ENCODE peak calls at places on chromosomes 5 and 9, in eight cellular contexts. J, X, R, K, E, S, V and A are unnamed samples.

GRCh38 chr5:38008198-38008597 is 168.4 kb upstream of the GDNF start:
- DNase-seq in J (no peak), X (no peak), R (no peak), K (no peak), E (no peak), S (no peak), V (no peak), A (no peak)

GRCh38 chr9:118418887-118419620 is 714.9 kb downstream of the TLR4 start:
- DNase-seq in J (no peak), X (no peak), R (no peak), K (no peak), E (no peak), S (peak), V (no peak), A (no peak)

GRCh38 chr9:14421291-14421690 is 107.3 kb upstream of the NFIB start:
- DNase-seq in J (no peak), X (no peak), R (no peak), K (no peak), E (no peak), S (no peak), V (no peak), A (no peak)

GRCh38 chr5:33828611-33829286 is 63.0 kb downstream of the ADAMTS12 start:
- DNase-seq in J (no peak), X (no peak), R (no peak), K (no peak), E (no peak), S (no peak), V (no peak), A (peak)

GRCh38 chr5:14296533-14297331 is 153.6 kb downstream of the TRIO start:
- DNase-seq in J (no peak), X (no peak), R (no peak), K (no peak), E (no peak), S (peak), V (peak), A (peak)

GRCh38 chr9:128128836-128129590 is 1.5 kb upstream of the PTGES2 start:
- DNase-seq in J (no peak), X (no peak), R (no peak), K (peak), E (no peak), S (no peak), V (no peak), A (no peak)

GRCh38 chr5:172002310-172002709 is 4.1 kb downstream of the FBXW11 start:
- DNase-seq in J (no peak), X (peak), R (no peak), K (no peak), E (peak), S (peak), V (peak), A (no peak)

GRCh38 chr5:148681157-148682131 is 27.1 kb upstream of the HTR4 start:
- DNase-seq in J (no peak), X (no peak), R (no peak), K (no peak), E (no peak), S (no peak), V (no peak), A (no peak)

GRCh38 chr5:174327317-174327864 is 281.9 kb downstream of the NSG2 start:
- DNase-seq in J (peak), X (peak), R (no peak), K (no peak), E (peak), S (peak), V (peak), A (peak)

GRCh38 chr9:131610231-131610761 is 65.0 kb downstream of the PRRT1B start:
- DNase-seq in J (peak), X (no peak), R (peak), K (peak), E (no peak), S (peak), V (peak), A (peak)

GRCh38 chr5:170791325-170791954 is 7.9 kb downstream of the GABRP start:
- DNase-seq in J (peak), X (peak), R (peak), K (no peak), E (peak), S (peak), V (peak), A (peak)

GRCh38 chr5:108061941-108062340 is 320.0 kb downstream of the FBXL17 start:
- DNase-seq in J (no peak), X (no peak), R (no peak), K (no peak), E (peak), S (peak), V (peak), A (peak)

GRCh38 chr5:52604151-52604550 is 183.6 kb upstream of the ITGA1 start:
- DNase-seq in J (no peak), X (no peak), R (no peak), K (no peak), E (no peak), S (no peak), V (no peak), A (no peak)

GRCh38 chr5:153797484-153797883 is 241.2 kb downstream of the FAM114A2 start:
- DNase-seq in J (no peak), X (peak), R (no peak), K (no peak), E (no peak), S (no peak), V (no peak), A (no peak)

GRCh38 chr5:119368238-119368630 is 12.4 kb downstream of the TNFAIP8 start:
- DNase-seq in J (no peak), X (peak), R (no peak), K (no peak), E (no peak), S (no peak), V (no peak), A (no peak)

GRCh38 chr5:18761801-18762200 is 1127.5 kb downstream of the TAF11L14 start:
- DNase-seq in J (no peak), X (peak), R (no peak), K (no peak), E (peak), S (peak), V (no peak), A (no peak)

GRCh38 chr5:84088996-84089395 is 295.7 kb downstream of the EDIL3 start:
- DNase-seq in J (no peak), X (peak), R (no peak), K (no peak), E (peak), S (peak), V (peak), A (peak)

GRCh38 chr9:72823971-72824370 is 128.9 kb downstream of the ALDH1A1 start:
- DNase-seq in J (no peak), X (no peak), R (no peak), K (no peak), E (no peak), S (no peak), V (no peak), A (no peak)

GRCh38 chr5:144249755-144250464 is 79.2 kb downstream of the KCTD16 start:
- DNase-seq in J (no peak), X (no peak), R (no peak), K (no peak), E (no peak), S (no peak), V (no peak), A (no peak)

GRCh38 chr9:6605202-6605601 is 40.3 kb downstream of the GLDC start:
- DNase-seq in J (no peak), X (peak), R (no peak), K (no peak), E (peak), S (no peak), V (no peak), A (no peak)
- H3K4me3 ChIP-seq in J (no peak), X (peak), R (no peak), K (no peak), E (no peak), S (no peak), V (no peak), A (no peak)

DNA sequence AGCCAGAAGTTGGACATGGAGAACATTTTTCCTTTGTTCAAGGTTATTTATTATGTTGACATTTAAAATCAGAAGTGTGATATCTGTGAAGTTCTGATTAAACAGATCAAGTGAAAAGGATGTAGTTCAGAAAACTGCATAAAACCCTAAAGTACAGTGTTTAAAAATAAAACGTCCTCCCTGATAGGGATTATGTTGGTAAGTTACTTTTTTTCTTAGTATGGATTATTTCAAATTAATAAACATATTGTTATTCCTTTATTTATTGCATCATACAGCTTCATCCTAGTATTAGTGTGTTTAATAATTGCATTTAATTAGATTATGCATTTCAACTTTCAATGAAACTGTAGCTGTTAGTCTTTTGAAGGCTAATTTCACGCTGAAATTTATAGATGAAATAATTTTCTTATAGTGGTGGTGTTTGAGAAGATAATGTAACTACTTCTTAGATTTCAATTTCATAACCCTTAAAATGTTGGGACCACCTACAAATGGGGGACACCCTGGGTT is 157.9 kb upstream of the DMRT1 start:
- DNase-seq in J (no peak), X (no peak), R (no peak), K (no peak), E (no peak), S (peak), V (no peak), A (no peak)
- H3K4me3 ChIP-seq in J (peak), X (no peak), R (no peak), K (no peak), E (no peak), S (no peak), V (peak), A (no peak)

DNA sequence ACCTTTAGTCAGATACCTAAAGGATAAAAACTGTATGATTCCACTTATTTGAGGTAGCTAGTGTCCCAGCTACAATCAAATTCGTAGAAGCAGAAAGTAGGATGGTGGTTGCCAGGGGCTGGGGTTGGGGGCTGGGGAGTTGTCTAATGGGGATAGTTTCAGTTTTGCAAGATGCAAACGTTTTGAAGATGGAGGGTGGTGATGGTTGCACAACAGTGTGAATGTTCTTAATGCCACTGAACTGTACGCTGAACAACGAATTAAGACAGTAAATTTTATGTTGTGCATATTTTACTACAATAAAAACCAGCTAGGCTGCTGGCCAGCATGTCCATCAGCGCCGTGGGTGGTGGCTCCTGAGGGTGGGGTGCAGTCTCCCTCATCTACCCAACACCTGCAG is 137.8 kb downstream of the GADD45G start:
- DNase-seq in J (no peak), X (no peak), R (no peak), K (no peak), E (no peak), S (no peak), V (no peak), A (no peak)
- H3K4me3 ChIP-seq in J (no peak), X (no peak), R (no peak), K (no peak), E (no peak), S (no peak), V (no peak), A (no peak)

GRCh38 chr5:90409318-90410177 is at the start of gene CETN3:
- DNase-seq in J (peak), X (peak), R (peak), K (peak), E (peak), S (peak), V (peak), A (peak)

GRCh38 chr5:90410178-90410762 is 714 bp upstream of the CETN3 start:
- DNase-seq in J (no peak), X (no peak), R (no peak), K (no peak), E (peak), S (no peak), V (no peak), A (no peak)

GRCh38 chr5:90408571-90409317 is 812 bp downstream of the CETN3 start:
- DNase-seq in J (peak), X (peak), R (no peak), K (no peak), E (no peak), S (no peak), V (no peak), A (no peak)

GRCh38 chr5:90402521-90403255 is 6.9 kb downstream of the CETN3 start:
- DNase-seq in J (no peak), X (no peak), R (no peak), K (no peak), E (no peak), S (no peak), V (no peak), A (peak)

DNA sequence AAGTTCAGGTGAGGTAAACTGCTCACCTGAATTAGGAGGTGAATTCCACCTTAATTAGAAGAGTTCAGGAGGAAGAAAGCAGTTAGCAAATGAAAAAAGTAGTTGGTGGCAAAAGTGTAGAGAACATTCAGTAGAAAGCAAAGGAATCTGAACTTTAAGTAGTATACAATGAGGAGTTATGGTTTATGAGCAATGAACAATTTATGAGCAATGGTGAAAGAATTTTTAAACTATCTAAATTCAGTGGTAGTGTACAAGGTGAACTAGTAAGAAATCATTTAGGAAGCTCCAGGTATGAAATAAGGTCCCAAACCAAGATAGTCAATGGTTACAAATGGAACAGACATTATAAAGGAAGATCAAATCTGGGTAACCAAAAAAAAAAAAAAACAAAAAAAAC is 3.1 kb downstream of the CETN3 start:
- DNase-seq in J (no peak), X (no peak), R (no peak), K (no peak), E (no peak), S (no peak), V (no peak), A (peak)
- H3K4me3 ChIP-seq in J (no peak), X (no peak), R (no peak), K (no peak), E (no peak), S (no peak), V (no peak), A (no peak)

DNA sequence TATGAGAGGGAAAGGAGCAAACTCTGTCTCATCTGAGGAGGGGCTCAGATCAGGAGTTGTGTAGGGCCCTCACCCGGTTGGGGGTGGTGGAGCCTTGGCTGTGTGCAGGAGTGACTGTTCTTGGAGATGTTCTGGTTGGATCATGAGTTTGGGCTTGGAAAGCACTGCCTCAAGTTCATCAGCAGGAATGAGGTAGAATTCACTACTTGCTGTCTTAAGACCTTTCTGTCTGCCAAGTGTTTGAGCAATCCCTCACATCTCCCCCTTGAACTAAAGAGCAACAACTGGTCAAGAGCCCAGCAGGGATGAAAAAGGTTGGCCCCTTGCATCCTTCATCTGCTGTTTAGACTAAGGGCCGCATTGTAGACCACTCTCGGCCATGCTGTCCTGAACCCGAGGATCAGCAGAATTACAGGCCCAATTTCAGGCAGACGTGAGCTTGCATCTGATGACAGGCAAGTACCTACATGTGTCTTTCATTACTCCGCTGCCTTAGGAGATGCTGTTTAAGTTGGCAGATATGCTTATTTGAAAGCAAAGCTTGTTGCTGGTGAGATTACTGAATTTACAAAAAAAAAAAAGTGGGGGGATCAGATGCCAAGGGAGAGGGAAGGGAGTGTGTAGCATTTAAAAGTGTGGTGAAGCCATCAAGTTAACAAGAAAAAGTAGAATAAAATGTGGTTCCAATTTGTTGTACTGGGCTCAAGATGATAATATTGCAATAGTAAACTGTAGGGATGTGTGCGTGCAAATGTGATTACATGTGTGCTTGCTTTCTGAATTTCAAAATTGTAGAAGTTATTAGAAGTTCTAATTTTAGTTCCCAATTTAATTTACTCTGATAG is 36.5 kb downstream of the PIK3R1 start:
- DNase-seq in J (peak), X (no peak), R (peak), K (peak), E (no peak), S (peak), V (peak), A (peak)
- H3K4me3 ChIP-seq in J (no peak), X (no peak), R (peak), K (no peak), E (no peak), S (no peak), V (peak), A (no peak)

DNA sequence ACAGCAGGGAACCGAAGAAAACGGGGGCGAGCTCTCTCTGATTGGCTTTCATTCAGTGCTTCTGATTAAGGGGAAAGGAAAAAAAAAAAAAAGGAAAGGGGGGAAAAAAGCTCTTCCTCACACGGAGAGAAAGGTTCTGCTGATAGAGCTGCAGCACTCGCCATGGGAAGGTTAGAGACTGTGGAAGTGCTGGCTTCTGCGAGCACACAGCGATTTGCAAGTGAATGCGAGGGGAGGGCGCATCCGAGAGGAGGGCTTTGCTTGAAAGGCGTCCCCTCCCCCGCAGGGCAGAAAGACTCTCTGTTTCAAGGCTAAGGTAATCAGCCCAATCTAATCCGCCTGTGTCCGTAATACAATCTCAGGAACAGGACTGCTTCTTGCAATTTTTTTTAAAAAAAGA is at the start of gene CDH10:
- DNase-seq in J (peak), X (no peak), R (no peak), K (no peak), E (no peak), S (peak), V (no peak), A (no peak)
- H3K4me3 ChIP-seq in J (peak), X (no peak), R (no peak), K (no peak), E (no peak), S (peak), V (no peak), A (no peak)

DNA sequence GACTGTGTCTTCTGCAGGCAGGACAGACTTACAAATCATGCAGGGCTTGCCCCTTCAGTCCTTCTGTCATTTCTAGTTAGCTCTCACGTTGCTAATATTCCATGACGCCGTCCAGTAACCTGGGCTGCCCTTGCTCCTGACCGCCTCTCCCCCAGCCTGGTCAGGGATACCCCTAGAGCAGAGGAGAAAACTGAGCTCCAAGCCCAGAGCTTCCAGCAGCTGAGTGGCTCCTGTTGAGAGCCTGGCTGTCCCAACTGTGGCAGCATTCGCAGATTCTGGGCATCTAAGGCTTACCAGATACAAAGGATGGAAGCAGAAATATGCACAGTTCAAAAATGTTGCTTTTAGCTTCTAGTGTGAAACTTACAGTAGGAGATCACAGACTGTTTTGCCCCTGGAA is 185.2 kb downstream of the CD180 start:
- DNase-seq in J (no peak), X (no peak), R (no peak), K (no peak), E (no peak), S (no peak), V (no peak), A (no peak)
- H3K4me3 ChIP-seq in J (no peak), X (no peak), R (no peak), K (no peak), E (no peak), S (no peak), V (peak), A (no peak)

DNA sequence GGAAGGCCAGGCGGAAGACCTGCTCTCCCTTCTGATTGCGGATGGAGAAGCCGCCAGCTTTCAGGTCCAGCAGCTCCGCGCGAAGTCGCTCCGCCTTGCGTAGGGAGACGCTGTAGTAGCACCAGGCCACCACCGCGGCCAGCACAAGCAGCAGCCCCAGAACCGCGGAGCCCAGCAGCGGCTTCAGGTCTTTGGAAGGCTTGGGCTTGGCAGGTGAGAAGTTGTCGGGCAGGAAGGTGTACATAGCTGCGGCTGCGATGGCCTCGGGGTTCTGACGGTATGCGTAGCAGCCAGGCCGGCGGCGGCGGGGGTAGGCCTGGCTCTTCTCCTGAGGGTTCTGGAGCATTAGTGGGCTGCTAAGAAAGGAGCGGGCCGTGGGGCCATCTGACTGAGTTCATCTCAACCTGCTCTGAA is 4.1 kb downstream of the MYORG start:
- DNase-seq in J (peak), X (no peak), R (no peak), K (no peak), E (no peak), S (no peak), V (no peak), A (peak)
- H3K4me3 ChIP-seq in J (no peak), X (no peak), R (no peak), K (no peak), E (no peak), S (no peak), V (no peak), A (no peak)

GRCh38 chr5:121962943-121963342 is 1.2 kb downstream of the SRFBP1 start:
- DNase-seq in J (no peak), X (no peak), R (no peak), K (no peak), E (no peak), S (no peak), V (no peak), A (no peak)
- H3K4me3 ChIP-seq in J (peak), X (peak), R (peak), K (peak), E (peak), S (peak), V (peak), A (peak)

GRCh38 chr5:220008-220407 is 1.9 kb downstream of the SDHA start:
- DNase-seq in J (no peak), X (peak), R (no peak), K (no peak), E (no peak), S (no peak), V (peak), A (no peak)

GRCh38 chr5:225334-225733 is 7.2 kb downstream of the SDHA start:
- DNase-seq in J (no peak), X (no peak), R (no peak), K (no peak), E (no peak), S (no peak), V (no peak), A (no peak)

GRCh38 chr5:219492-219891 is 1.4 kb downstream of the SDHA start:
- DNase-seq in J (peak), X (peak), R (no peak), K (no peak), E (peak), S (peak), V (peak), A (peak)

GRCh38 chr5:228886-229285 is 10.8 kb downstream of the SDHA start:
- DNase-seq in J (no peak), X (no peak), R (no peak), K (no peak), E (no peak), S (no peak), V (no peak), A (no peak)

GRCh38 chr5:223791-224190 is 5.7 kb downstream of the SDHA start:
- DNase-seq in J (no peak), X (no peak), R (no peak), K (no peak), E (no peak), S (no peak), V (no peak), A (no peak)
- H3K4me3 ChIP-seq in J (no peak), X (no peak), R (no peak), K (no peak), E (no peak), S (no peak), V (no peak), A (no peak)